ENCODE peak calls at places on chromosome 19, in four cellular contexts. E is sigmoid colon, D is stomach, T is astrocyte. I is an unnamed sample.
A peak's percentile ranks its signal among the peaks of the same experiment; 100 is the strongest.

GRCh38 chr19:38210458-38210987 is 13.5 kb downstream of the DPF1 start:
- DNase-seq in E (peak; percentile 77), T (no peak), D (no peak), I (no peak)

GRCh38 chr19:49691243-49692101 is 556 bp downstream of the CPT1C start:
- DNase-seq in D (no peak), T (peak; percentile 49), E (no peak), I (no peak)

GRCh38 chr19:1720237-1720636 is 33.1 kb upstream of the ONECUT3 start:
- DNase-seq in D (no peak), T (no peak), E (no peak), I (no peak)

GRCh38 chr19:49801966-49802661 is 11.0 kb downstream of the FUZ start:
- DNase-seq in D (peak; percentile 69), E (peak; percentile 98), T (peak; percentile 73), I (no peak)

GRCh38 chr19:37867831-37868230 is 38.6 kb downstream of the WDR87 start:
- DNase-seq in D (no peak), T (peak; percentile 70), E (no peak), I (peak; percentile 84)

GRCh38 chr19:1856345-1856697 is 7.1 kb downstream of the KLF16 start:
- DNase-seq in E (no peak), D (no peak), T (no peak), I (no peak)

GRCh38 chr19:2336528-2337328 is 8.2 kb downstream of the SPPL2B start:
- DNase-seq in E (no peak), D (no peak), T (no peak), I (no peak)

GRCh38 chr19:5687360-5688198 is 2.5 kb upstream of the RPL36 start:
- DNase-seq in T (no peak), E (peak; percentile 66), D (no peak), I (no peak)

GRCh38 chr19:43362745-43363144 is 9.3 kb downstream of the CD177 start:
- DNase-seq in T (no peak), E (no peak), D (no peak), I (no peak)

GRCh38 chr19:869245-870177 is 10.0 kb downstream of the CFD start:
- DNase-seq in D (no peak), T (peak; percentile 93), E (peak; percentile 96), I (peak; percentile 55)

DNA sequence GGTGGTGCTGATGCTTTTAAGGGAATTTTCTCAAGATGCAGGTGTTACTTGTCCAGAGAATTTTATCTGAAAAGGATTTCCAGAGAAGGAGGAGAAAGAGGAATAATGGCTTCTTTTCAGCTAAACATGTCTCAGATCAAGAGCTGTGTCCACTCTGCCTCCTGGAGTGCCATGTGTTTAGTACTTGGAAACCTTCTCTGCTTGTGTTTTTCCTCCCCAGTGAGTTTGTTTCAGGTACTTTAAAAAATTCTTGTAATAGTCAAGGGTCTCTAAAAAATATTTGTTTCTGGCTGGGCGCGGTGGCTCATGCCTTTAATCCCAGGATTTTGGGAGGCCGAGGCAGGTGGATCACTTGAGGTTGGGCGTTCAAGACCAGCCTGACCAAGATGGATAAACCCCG is 22.7 kb downstream of the ZNF431 start:
- DNase-seq in E (no peak), T (no peak), D (no peak), I (no peak)
- TF ChIP-seq CTCF in E (no peak), T (no peak), D (no peak), I (no peak)

GRCh38 chr19:54159352-54160181 is at the start of gene LENG1:
- DNase-seq in D (peak; percentile 100), E (peak; percentile 100), T (peak; percentile 100), I (peak; percentile 100)
- H3K4me1 ChIP-seq in D (peaks cover 70% of the 10 kb centered on the region), E (peaks cover 52% of the 10 kb centered on the region), T (peaks cover 27% of the 10 kb centered on the region), I (no peaks in the 10 kb centered on the region)

GRCh38 chr19:32650671-32651070 is 24.3 kb downstream of the ANKRD27 start:
- DNase-seq in E (no peak), T (no peak), D (no peak), I (no peak)

GRCh38 chr19:32652893-32653625 is 21.9 kb downstream of the ANKRD27 start:
- DNase-seq in E (peak; percentile 85), D (peak; percentile 88), T (peak; percentile 68), I (no peak)

GRCh38 chr19:32649751-32650150 is 25.2 kb downstream of the ANKRD27 start:
- DNase-seq in E (no peak), T (no peak), D (no peak), I (no peak)

GRCh38 chr19:32653626-32653968 is 21.4 kb downstream of the ANKRD27 start:
- DNase-seq in E (no peak), T (no peak), D (no peak), I (no peak)

DNA sequence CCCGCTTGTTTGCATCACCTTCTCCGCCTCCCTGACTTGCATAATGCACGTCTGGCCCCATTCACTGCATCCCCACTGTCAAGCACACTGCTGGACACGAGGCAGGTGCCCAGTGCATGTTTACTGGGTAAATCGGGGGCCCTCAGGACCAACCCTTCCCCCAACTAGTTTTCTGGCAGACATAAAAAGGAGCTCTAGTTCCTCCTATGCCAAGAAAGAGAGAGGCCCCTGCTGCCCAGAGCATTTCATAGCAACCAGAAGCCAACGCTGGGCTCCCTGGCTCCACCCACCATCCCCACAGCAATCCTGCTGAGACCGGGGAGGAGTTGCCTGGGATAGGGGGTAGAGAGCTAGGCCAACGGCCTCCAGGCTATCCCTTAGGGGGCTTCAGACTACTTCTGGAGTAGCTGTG is 23.2 kb downstream of the ANKRD27 start:
- DNase-seq in E (peak; percentile 66), T (no peak), D (peak; percentile 30), I (no peak)
- TF ChIP-seq CTCF in E (no peak), T (no peak), D (no peak), I (no peak)

GRCh38 chr19:18762125-18763023 is 28.7 kb downstream of the COMP start:
- DNase-seq in D (peak; percentile 98), T (peak; percentile 65), E (peak; percentile 87), I (peak; percentile 78)
- H3K4me1 ChIP-seq in D (peaks cover 36% of the 10 kb centered on the region), T (peaks cover 34% of the 10 kb centered on the region), E (peaks cover 25% of the 10 kb centered on the region), I (peaks cover 38% of the 10 kb centered on the region)

DNA sequence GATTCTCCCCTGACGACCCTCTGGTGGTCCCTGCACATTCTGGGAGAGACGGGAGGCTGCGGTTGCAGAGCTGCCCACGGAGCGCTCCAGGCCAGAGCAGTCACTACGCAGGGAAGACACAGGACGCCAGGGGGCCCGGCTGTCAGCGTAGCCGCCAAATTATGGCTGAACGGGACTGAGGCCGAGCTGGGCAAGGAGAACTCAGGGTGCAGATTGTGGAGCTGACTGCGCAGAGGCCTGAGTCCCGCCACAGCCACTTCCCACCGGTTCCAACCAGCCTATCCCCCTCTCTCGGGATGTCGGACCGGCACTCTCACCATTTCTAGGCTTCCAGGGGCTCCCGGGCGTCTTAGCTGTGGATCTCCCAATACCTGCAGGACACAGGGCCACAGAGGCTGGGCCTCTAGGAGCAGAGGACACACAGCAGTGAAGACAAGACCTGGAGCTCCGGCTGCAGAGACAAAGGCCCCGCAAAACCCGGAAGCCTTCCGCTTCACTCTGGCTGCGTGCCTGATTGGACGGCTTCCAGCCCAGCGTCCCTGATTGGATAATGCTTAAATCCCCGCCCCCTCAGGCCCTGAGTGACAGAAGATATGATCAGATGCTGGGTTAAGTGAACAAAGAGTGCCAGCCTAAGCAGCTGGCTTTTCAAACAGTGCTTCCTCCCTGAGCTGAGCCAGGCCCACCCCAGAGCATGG is at the start of gene ZNF737:
- DNase-seq in T (peak; percentile 90), E (peak; percentile 98), D (peak; percentile 98), I (peak; percentile 85)
- TF ChIP-seq CTCF in T (no peak), E (peak; percentile 42), D (peak; percentile 31), I (peak; percentile 48)

DNA sequence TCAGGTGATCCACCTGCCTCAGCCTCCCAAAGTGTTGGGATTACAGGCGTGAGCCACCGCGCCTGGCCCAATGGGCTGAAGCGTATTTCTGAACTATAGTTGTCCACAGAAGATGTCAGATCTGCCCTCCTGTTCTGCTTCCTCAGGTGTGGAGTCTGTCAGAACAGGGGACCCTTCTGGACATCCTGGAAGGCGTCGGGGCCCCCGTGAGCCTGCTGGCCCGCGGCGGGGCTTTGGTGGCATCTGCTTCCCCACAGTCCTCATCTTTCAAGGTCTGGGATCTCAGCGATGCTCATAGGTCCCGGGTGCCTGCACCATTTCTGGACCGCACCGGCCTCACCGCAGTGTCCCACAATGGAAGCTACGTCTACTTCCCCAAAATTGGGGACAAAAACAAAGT is 29.5 kb upstream of the SIN3B start:
- DNase-seq in E (no peak), T (no peak), D (no peak), I (no peak)
- H3K4me1 ChIP-seq in E (no peaks in the 10 kb centered on the region), T (no peaks in the 10 kb centered on the region), D (no peaks in the 10 kb centered on the region), I (no peaks in the 10 kb centered on the region)

DNA sequence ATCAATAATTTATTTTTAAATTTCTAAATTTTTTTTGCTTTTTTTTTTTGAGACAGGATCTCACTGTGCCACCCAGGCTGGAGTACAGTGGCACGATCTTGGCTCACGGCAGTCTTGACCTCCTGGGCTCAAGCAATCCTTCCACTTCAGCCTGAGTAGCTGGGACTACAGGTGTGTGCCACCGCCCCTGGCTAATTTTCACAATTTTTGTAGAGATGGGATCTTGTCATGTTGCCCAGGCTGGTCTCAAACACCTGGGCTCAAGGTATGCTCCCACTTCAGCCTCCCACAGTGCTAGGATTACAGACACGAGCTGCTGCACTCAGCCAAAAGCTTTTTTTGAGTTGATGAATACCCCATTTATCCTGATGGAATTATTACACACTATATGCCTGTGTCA is 50.8 kb downstream of the DPY19L3 start:
- DNase-seq in T (no peak), D (no peak), E (no peak), I (no peak)
- TF ChIP-seq CTCF in T (no peak), D (no peak), E (no peak), I (no peak)

GRCh38 chr19:15529774-15530372 is 21.5 kb downstream of the CYP4F22 start:
- DNase-seq in D (peak; percentile 50), E (no peak), T (no peak), I (peak; percentile 72)
- H3K4me1 ChIP-seq in D (peaks cover 7% of the 10 kb centered on the region), E (no peaks in the 10 kb centered on the region), T (no peaks in the 10 kb centered on the region), I (no peaks in the 10 kb centered on the region)